ENCODE peak calls at places on chromosomes 4 and X, in eight cellular contexts. V is psoas muscle; Q is stimulated activated CD4-positive, alpha-beta T cell treated with anti-CD3 and anti-CD28 coated beads, Interleukin-15, amount 100 ng/mL, for 1 hour; U is HEK293T; N is endothelial cell; M is NCI-H2107; O is mammary epithelial cell; I is astrocyte of the spinal cord. E is an unnamed sample.

GRCh38 chr4:145440292-145441007 is 41.2 kb upstream of the SMAD1 start:
- DNase-seq in V (no peak), M (no peak), U (no peak), O (no peak), Q (no peak), N (no peak), I (no peak), E (no peak)

GRCh38 chrX:11770320-11770719 is 12.3 kb downstream of the MSL3 start:
- DNase-seq in I (peak), M (peak), U (peak), V (no peak), O (peak), N (peak), Q (no peak), E (no peak)

GRCh38 chrX:129596077-129596476 is 56.0 kb downstream of the OCRL start:
- DNase-seq in I (no peak), O (no peak), Q (no peak), M (no peak), N (no peak), V (no peak), U (no peak), E (no peak)

GRCh38 chr4:174578366-174578765 is 56.1 kb upstream of the HPGD start:
- DNase-seq in U (no peak), V (no peak), I (peak), Q (no peak), O (peak), M (no peak), N (no peak), E (no peak)

GRCh38 chr4:48190839-48191238 is 56.8 kb upstream of the TXK start:
- DNase-seq in I (no peak), V (no peak), O (no peak), N (no peak), M (no peak), U (no peak), Q (no peak), E (no peak)

GRCh38 chrX:49840679-49841078 is 11.6 kb downstream of the PAGE4 start:
- DNase-seq in M (peak), I (peak), Q (peak), U (peak), O (peak), N (peak), V (peak), E (peak)

GRCh38 chrX:107718156-107718621 is 57.4 kb downstream of the TSC22D3 start:
- DNase-seq in V (peak), O (peak), U (peak), M (peak), Q (peak), N (peak), I (peak), E (peak)

GRCh38 chr4:145283909-145284308 is 103.5 kb upstream of the OTUD4 start:
- DNase-seq in Q (no peak), I (no peak), V (no peak), N (no peak), U (peak), M (no peak), O (no peak), E (no peak)

GRCh38 chrX:105837227-105837626 is 14.9 kb downstream of the NRK start:
- DNase-seq in O (peak), Q (no peak), U (peak), M (no peak), I (peak), N (no peak), V (peak), E (peak)

GRCh38 chr4:66575024-66575696 is 904.9 kb upstream of the EPHA5 start:
- DNase-seq in N (no peak), O (peak), Q (no peak), M (no peak), V (no peak), I (peak), U (peak), E (no peak)

GRCh38 chrX:54171527-54171926 is 11.5 kb downstream of the FAM120C start:
- DNase-seq in N (no peak), U (no peak), M (no peak), I (no peak), O (no peak), Q (no peak), V (no peak), E (no peak)

GRCh38 chrX:48493890-48494364 is 14.9 kb upstream of the PORCN start:
- DNase-seq in M (no peak), U (peak), I (peak), V (no peak), N (peak), O (no peak), Q (no peak), E (no peak)

GRCh38 chr4:78569291-78569821 is 17.8 kb downstream of the ANXA3 start:
- DNase-seq in U (no peak), M (no peak), N (no peak), I (peak), O (peak), V (no peak), Q (no peak), E (no peak)

GRCh38 chr4:38868055-38868965 is 704 bp downstream of the FAM114A1 start:
- DNase-seq in I (no peak), U (no peak), Q (no peak), V (peak), M (no peak), N (peak), O (peak), E (peak)

GRCh38 chr4:1539132-1539755 is 133.0 kb upstream of the NKX1-1 start:
- DNase-seq in O (no peak), I (no peak), Q (no peak), U (no peak), N (no peak), V (peak), M (no peak), E (no peak)

GRCh38 chr4:177371452-177371851 is 61.8 kb downstream of the NEIL3 start:
- DNase-seq in U (no peak), V (no peak), Q (no peak), M (no peak), I (no peak), O (no peak), N (no peak), E (no peak)

GRCh38 chr4:113148925-113149324 is 99.5 kb downstream of the ANK2 start:
- DNase-seq in V (no peak), Q (no peak), U (no peak), I (no peak), M (no peak), O (no peak), N (no peak), E (no peak)

E was measured in tibial nerve.